ENCODE peak calls at places on chromosomes 2 and 18, in nine cellular contexts. P, O, V, J, M, I, X, A and C are unnamed samples.

GRCh38 chr2:48829036-48829435 is 73.5 kb upstream of the LHCGR start:
- DNase-seq in P (no peak), O (no peak), V (no peak), J (no peak), M (no peak), I (no peak), X (no peak), A (peak; percentile 52), C (no peak)

GRCh38 chr2:23850564-23851256 is 76.2 kb downstream of the ATAD2B start:
- DNase-seq in P (no peak), O (no peak), V (no peak), J (no peak), M (no peak), I (no peak), X (no peak), A (no peak), C (no peak)

GRCh38 chr2:162071016-162071415 is 3.0 kb downstream of the DPP4 start:
- DNase-seq in P (no peak), O (no peak), V (no peak), J (no peak), M (no peak), I (peak; percentile 61), X (peak; percentile 54), A (peak; percentile 19), C (no peak)

GRCh38 chr2:26811791-26812454 is 26.1 kb downstream of the CENPA start:
- DNase-seq in P (no peak), O (no peak), V (no peak), J (no peak), M (no peak), I (no peak), X (no peak), A (no peak), C (no peak)

GRCh38 chr2:164558450-164558849 is 62.8 kb downstream of the GRB14 start:
- DNase-seq in P (no peak), O (no peak), V (no peak), J (no peak), M (no peak), I (no peak), X (no peak), A (peak; percentile 29), C (no peak)

GRCh38 chr2:42010743-42011298 is 37.0 kb upstream of the PKDCC start:
- DNase-seq in P (peak; percentile 58), O (peak; percentile 35), V (no peak), J (peak; percentile 81), M (no peak), I (peak; percentile 84), X (peak; percentile 89), A (peak; percentile 33), C (peak; percentile 57)

GRCh38 chr18:79804130-79804772 is 6.5 kb downstream of the KCNG2 start:
- DNase-seq in P (no peak), O (no peak), V (no peak), J (no peak), M (no peak), I (no peak), X (no peak), A (no peak), C (no peak)

GRCh38 chr18:3424280-3424890 is 25.6 kb upstream of the TGIF1 start:
- DNase-seq in P (no peak), O (no peak), V (no peak), J (no peak), M (no peak), I (no peak), X (no peak), A (no peak), C (no peak)

GRCh38 chr2:218387369-218388194 is 5.5 kb downstream of the SLC11A1 start:
- DNase-seq in P (no peak), O (no peak), V (no peak), J (no peak), M (peak; percentile 61), I (peak; percentile 71), X (peak; percentile 67), A (peak; percentile 36), C (no peak)

GRCh38 chr2:65845442-65846182 is 413.2 kb upstream of the SPRED2 start:
- DNase-seq in P (no peak), O (no peak), V (no peak), J (no peak), M (no peak), I (no peak), X (no peak), A (no peak), C (no peak)